ENCODE peak calls at places on chromosomes 16 and 17, in five cellular contexts. F is right cardiac atrium; M is psoas muscle; D is lower lobe of right lung; A is CD8-positive, alpha-beta T cell. O is an unnamed sample.

GRCh38 chr17:57697891-57698708 is 47.0 kb downstream of the CCDC182 start:
- ATAC-seq in F (peak; percentile 31), M (no peak), D (no peak), A (no peak), O (no peak)

GRCh38 chr17:49819118-49819517 is 28.8 kb downstream of the TAC4 start:
- ATAC-seq in F (no peak), M (no peak), D (no peak), A (no peak), O (no peak)

GRCh38 chr17:37743875-37744632 is 805 bp downstream of the HNF1B start:
- ATAC-seq in F (peak; percentile 12), M (no peak), D (peak; percentile 67), A (peak; percentile 43), O (no peak)

GRCh38 chr17:77451271-77451893 is 310.6 kb downstream of the SEC14L1 start:
- ATAC-seq in F (peak; percentile 64), M (peak; percentile 62), D (peak; percentile 78), A (peak; percentile 25), O (peak; percentile 49)

GRCh38 chr16:55759983-55760664 is 72.8 kb downstream of the CES1 start:
- ATAC-seq in F (peak; percentile 79), M (peak; percentile 70), D (peak; percentile 74), A (no peak), O (peak; percentile 34)

GRCh38 chr17:9790889-9791876 is at the start of gene DHRS7C:
- ATAC-seq in F (peak; percentile 87), M (peak; percentile 92), D (no peak), A (no peak), O (no peak)

GRCh38 chr16:69711115-69711740 is 15.1 kb downstream of the NQO1 start:
- ATAC-seq in F (no peak), M (no peak), D (peak; percentile 67), A (no peak), O (no peak)

GRCh38 chr17:38326996-38327792 is 16.6 kb downstream of the GPR179 start:
- ATAC-seq in F (peak; percentile 30), M (no peak), D (peak; percentile 53), A (no peak), O (peak; percentile 40)

GRCh38 chr17:7825206-7825980 is 8.6 kb upstream of the KDM6B start:
- ATAC-seq in F (peak; percentile 33), M (peak; percentile 65), D (no peak), A (no peak), O (peak; percentile 46)

GRCh38 chr17:31416503-31416923 is 25.0 kb downstream of the RAB11FIP4 start:
- ATAC-seq in F (peak; percentile 74), M (no peak), D (peak; percentile 17), A (no peak), O (no peak)

GRCh38 chr16:88940196-88941050 is 36.6 kb downstream of the CBFA2T3 start:
- ATAC-seq in F (peak; percentile 50), M (peak; percentile 38), D (peak; percentile 14), A (peak; percentile 9), O (peak; percentile 6)
- H3K4me3 ChIP-seq in F (peak overlapping the region; percentile 80), M (peak overlapping the region; percentile 71), D (peak overlapping the region; percentile 70), A (no peak overlapping the region), O (peak overlapping the region; percentile 23)

DNA sequence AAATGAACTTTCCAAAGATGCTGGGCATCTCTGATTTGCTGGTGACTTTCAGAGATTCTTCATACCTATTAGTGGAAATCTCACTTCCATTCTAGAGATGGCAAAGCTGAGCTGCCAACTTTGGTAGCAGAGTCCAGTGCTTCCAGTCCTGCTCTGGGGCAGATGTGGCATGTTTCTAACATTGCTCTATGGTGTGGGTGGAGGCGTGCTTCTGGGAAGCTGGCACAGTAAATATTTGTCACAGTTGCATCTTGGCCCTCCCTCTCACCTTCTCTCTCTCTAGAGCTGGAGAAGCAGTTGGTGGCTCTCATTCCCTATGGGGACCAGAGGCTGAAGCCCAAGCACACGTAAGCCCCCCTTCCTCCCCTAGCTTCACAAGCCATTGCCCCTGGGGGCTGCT is 1.9 kb downstream of the TMEM106A start:
- ATAC-seq in F (no peak), M (no peak), D (no peak), A (no peak), O (no peak)
- H3K4me3 ChIP-seq in F (no peak overlapping the region), M (no peak overlapping the region), D (no peak overlapping the region), A (no peak overlapping the region), O (no peak overlapping the region)

GRCh38 chr16:11296351-11296705 is 15.2 kb upstream of the PRM1 start:
- ATAC-seq in F (no peak), M (no peak), D (no peak), A (no peak), O (no peak)

GRCh38 chr16:11298143-11298900 is 17.2 kb upstream of the PRM1 start:
- ATAC-seq in F (no peak), M (no peak), D (peak; percentile 3), A (no peak), O (no peak)

GRCh38 chr16:11297492-11298142 is 16.5 kb upstream of the PRM1 start:
- ATAC-seq in F (peak; percentile 93), M (peak; percentile 96), D (peak; percentile 94), A (peak; percentile 83), O (peak; percentile 84)

GRCh38 chr16:11295672-11296071 is 14.5 kb upstream of the PRM1 start:
- ATAC-seq in F (no peak), M (no peak), D (no peak), A (no peak), O (no peak)

GRCh38 chr16:11296706-11297491 is 15.8 kb upstream of the PRM1 start:
- ATAC-seq in F (peak; percentile 52), M (peak; percentile 17), D (peak; percentile 46), A (peak; percentile 29), O (no peak)
- H3K4me3 ChIP-seq in F (no peak overlapping the region), M (peak overlapping the region; percentile 32), D (peak overlapping the region; percentile 29), A (peak overlapping the region; percentile 53), O (no peak overlapping the region)

DNA sequence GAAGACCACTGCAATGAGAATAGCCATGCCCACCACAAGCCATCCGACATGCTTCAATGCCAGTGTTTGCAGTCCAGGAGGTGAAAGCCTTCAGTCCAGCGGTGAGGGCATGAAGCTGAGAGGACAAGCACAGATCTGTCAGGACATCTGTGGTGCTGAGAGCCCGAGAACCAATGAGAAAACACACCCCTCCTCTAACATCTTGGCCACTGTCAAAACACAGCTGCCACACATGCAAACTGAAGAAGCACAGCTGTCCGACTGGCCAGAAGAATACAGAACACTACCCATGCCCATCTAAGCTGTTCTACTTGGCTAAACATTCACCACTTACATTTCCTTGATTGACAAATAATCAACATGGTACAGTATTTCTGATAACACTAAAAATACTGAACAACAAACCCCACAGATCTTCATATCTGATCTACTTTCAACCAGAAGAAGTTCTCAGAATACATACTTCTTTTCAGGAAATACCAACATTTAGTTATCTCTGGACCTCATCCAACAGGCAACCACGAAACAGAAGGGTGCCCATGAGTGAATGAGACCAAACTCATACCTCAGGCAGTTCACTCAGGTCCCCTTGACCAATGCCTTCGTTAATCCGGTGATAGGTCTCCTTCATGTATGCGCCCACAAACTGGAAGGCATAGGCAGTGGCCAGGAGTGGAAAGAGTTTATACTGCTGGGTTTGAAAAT is 10.2 kb upstream of the FBF1 start:
- ATAC-seq in F (no peak), M (no peak), D (no peak), A (no peak), O (no peak)
- H3K4me3 ChIP-seq in F (no peak overlapping the region), M (no peak overlapping the region), D (no peak overlapping the region), A (no peak overlapping the region), O (no peak overlapping the region)

DNA sequence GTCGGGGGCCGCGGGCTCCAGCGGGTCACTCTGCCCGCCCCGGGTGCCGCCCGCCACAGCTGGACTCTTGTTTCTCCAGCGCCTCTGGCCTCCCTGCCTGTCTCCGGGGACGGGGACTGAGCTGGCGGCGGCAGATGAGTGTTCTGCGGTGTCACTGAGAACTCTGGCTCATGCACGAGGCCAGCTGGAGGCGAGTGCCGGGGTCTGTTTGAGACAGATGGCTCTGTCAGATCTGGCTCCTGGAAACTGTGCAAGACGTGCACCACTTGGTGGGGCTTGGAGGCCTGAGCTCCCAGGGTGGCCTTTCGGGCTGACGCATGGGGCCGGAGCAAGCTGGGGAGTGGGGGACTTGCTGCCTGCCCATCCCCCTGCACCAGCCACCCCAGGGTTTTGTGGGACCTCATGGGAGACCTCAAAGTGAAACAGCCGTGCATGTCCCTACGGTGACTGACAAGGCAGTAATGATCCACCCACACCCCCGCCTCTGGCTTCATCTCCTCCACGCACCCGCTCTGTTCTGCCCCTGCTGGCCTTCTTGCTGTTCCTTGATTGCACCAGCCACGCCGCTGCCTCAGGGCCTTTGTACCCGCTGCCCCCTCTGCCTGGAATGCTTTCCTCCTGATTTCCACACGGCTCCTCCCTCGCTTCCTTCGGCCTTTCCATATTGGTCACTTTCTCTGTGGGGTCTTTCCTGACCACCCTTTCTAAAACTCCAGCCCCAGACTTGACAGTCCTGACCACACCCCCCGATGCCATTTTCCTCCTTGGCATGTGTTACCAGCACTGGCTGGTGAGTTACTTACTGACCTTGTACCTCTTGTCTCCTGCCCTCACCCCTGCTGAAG is 174.9 kb upstream of the CIBAR2 start:
- ATAC-seq in F (peak; percentile 31), M (peak; percentile 74), D (peak; percentile 55), A (no peak), O (no peak)
- H3K4me3 ChIP-seq in F (no peak overlapping the region), M (peak overlapping the region; percentile 21), D (no peak overlapping the region), A (no peak overlapping the region), O (no peak overlapping the region)

DNA sequence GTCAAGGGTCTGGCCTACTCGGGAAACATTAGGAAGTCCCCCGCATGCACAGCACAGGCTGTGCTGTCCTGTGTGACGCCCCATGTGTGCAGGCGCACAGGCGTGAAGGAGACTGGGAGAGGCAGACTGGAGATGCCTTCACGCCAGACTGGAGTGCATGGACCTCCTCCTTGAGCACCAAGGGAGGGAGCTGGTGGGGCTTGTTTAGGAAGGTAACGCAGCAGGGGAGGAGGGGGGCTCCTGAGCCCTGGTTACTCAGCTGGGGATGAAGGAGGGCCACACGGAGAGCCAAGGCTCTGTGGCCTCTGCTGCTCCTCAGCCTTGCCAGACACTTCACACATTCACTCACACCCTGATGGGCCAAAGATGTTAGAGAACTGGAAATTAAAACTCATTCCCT is 7.7 kb downstream of the HSDL1 start:
- ATAC-seq in F (peak; percentile 35), M (no peak), D (no peak), A (no peak), O (no peak)
- H3K4me3 ChIP-seq in F (no peak overlapping the region), M (no peak overlapping the region), D (no peak overlapping the region), A (no peak overlapping the region), O (no peak overlapping the region)

GRCh38 chr16:3868556-3868955 is 12.0 kb downstream of the CREBBP start:
- ATAC-seq in F (no peak), M (no peak), D (no peak), A (no peak), O (no peak)
- H3K4me3 ChIP-seq in F (no peak overlapping the region), M (no peak overlapping the region), D (no peak overlapping the region), A (no peak overlapping the region), O (no peak overlapping the region)

GRCh38 chr16:17467923-17468540 is 2.7 kb downstream of the XYLT1 start:
- ATAC-seq in F (peak; percentile 78), M (peak; percentile 53), D (peak; percentile 63), A (no peak), O (no peak)
- H3K4me3 ChIP-seq in F (no peak overlapping the region), M (peak overlapping the region; percentile 18), D (peak overlapping the region; percentile 68), A (no peak overlapping the region), O (peak overlapping the region; percentile 81)

O was measured in gastroesophageal sphincter.